ENCODE peak calls at places on chromosomes 1 and 21, in four cellular contexts. M is brain microvascular endothelial cell, U is gastrocnemius medialis, Q is WTC11. X is an unnamed sample.
A peak's percentile ranks its signal among the peaks of the same experiment; 100 is the strongest.

GRCh38 chr1:220690140-220691038 is at the start of gene C1orf115:
- DNase-seq in M (peak; percentile 35), U (peak; percentile 66), Q (peak; percentile 89), X (no peak)

GRCh38 chr1:109133815-109134214 is 19.9 kb downstream of the ELAPOR1 start:
- DNase-seq in M (no peak), U (peak; percentile 31), Q (no peak), X (no peak)

GRCh38 chr1:39103321-39104157 is 77.4 kb downstream of the NDUFS5 start:
- DNase-seq in M (peak; percentile 71), U (no peak), Q (no peak), X (peak; percentile 65)

GRCh38 chr1:150973826-150974579 is 632 bp downstream of the CERS2 start:
- DNase-seq in M (no peak), U (peak; percentile 41), Q (peak; percentile 39), X (no peak)

GRCh38 chr1:201215531-201216357 is 25.1 kb downstream of the IGFN1 start:
- DNase-seq in M (no peak), U (no peak), Q (no peak), X (no peak)

GRCh38 chr1:39165049-39165448 is 39.4 kb upstream of the MACF1 start:
- DNase-seq in M (no peak), U (no peak), Q (no peak), X (no peak)

GRCh38 chr1:92784051-92784638 is 763 bp downstream of the EVI5 start:
- DNase-seq in M (peak; percentile 48), U (peak; percentile 41), Q (no peak), X (peak; percentile 53)

GRCh38 chr21:25953659-25954058 is 216.9 kb downstream of the APP start:
- DNase-seq in M (no peak), U (no peak), Q (no peak), X (no peak)

GRCh38 chr1:1947493-1947892 is 28.4 kb upstream of the TMEM52 start:
- DNase-seq in M (no peak), U (no peak), Q (no peak), X (no peak)

GRCh38 chr1:83083589-83084224 is 915.2 kb downstream of the TTLL7 start:
- DNase-seq in M (no peak), U (no peak), Q (no peak), X (no peak)

GRCh38 chr1:107076846-107077245 is 20.4 kb downstream of the PRMT6 start:
- DNase-seq in M (no peak), U (no peak), Q (no peak), X (peak; percentile 92)

DNA sequence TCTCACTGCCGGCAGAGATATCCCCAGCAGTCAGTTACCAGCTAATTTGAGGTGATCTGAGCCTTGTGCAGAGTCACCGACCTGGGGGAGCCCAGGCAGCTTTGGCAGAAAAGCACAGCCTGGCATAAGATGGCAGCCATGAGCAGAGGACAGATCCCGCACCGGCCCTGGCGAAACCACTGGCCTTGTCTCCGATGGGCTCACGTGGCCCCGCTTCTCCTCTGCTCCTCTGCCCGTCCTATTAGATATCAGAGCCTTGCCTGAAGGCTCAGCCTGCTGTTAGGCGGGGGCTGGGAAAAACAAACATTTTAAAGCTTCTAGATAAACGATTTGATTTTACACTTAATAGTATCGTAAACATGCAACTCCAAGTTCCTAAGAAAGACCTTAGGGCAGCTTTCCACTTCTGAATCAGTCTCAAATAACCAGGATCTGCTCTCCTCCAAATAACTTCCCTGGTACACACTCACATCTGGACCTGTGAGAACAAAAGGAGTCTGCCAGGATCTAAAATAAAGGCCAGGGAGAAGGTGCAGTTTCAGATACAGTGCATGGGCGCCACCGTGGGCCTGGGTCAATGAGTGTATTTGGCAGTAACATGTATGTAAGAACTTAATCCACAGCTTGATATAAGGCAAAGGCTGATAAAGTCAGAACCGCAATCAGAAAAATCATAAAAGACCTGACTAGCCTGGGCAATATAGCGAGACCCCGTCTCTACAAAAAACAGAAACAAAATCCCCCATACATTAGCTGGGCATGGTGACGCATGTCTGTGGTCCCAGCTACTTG is 10.0 kb downstream of the EDARADD start:
- DNase-seq in M (no peak), U (no peak), Q (no peak), X (no peak)
- TF ChIP-seq CTCF in M (no peak), U (no peak), Q (no peak), X (no peak)

DNA sequence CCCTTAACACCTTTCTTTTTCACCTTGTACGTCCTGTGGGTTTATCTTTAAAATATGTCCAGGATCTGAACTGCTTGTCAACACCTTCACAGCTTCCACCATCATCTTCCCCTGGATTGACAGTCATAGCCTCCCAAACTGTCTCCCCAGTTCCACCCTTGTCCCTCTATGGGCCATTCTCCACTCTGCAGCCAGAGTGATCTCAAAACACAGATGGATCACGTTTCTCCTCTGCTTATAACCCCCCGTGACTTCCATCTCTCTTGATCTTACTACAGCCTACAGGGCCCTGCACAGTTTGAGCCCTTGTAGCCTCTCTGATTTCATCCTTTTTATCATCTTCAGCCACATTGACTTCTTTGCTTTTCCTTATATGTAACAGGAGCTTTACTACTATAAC is 4.3 kb downstream of the INSRR start:
- DNase-seq in M (no peak), U (no peak), Q (no peak), X (no peak)
- TF ChIP-seq CTCF in M (peak; percentile 25), U (no peak), Q (no peak), X (peak; percentile 27)

GRCh38 chr1:16372535-16373340 is 5.7 kb downstream of the SZRD1 start:
- DNase-seq in M (no peak), U (no peak), Q (no peak), X (no peak)
- TF ChIP-seq CTCF in M (no peak), U (no peak), Q (no peak), X (no peak)

DNA sequence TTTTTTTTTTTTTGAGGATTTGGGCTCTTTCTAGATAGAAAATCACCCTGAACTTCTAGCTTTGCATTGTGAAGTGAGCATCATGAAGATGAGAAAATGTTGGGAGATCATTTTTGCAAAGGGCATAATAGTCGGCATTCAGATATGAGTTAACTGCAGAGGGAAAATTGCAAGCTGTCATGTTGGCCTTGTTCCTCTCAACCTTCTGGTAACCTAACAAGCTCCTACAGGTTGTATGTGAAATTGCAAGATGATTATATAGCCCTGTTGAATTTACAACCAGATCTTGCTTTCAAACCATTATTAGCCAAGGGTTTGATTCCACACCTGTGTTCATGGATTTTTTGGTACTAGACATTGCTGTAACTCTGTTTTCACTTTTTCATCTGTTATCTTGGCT is 2.2 kb downstream of the ELOA start:
- DNase-seq in M (no peak), U (no peak), Q (no peak), X (peak; percentile 42)
- TF ChIP-seq CTCF in M (peak; percentile 42), U (peak; percentile 19), Q (no peak), X (peak; percentile 72)

GRCh38 chr1:23914921-23915320 is 1.8 kb upstream of the CNR2 start:
- DNase-seq in M (no peak), U (no peak), Q (no peak), X (no peak)
- TF ChIP-seq CTCF in M (no peak), U (no peak), Q (no peak), X (no peak)

DNA sequence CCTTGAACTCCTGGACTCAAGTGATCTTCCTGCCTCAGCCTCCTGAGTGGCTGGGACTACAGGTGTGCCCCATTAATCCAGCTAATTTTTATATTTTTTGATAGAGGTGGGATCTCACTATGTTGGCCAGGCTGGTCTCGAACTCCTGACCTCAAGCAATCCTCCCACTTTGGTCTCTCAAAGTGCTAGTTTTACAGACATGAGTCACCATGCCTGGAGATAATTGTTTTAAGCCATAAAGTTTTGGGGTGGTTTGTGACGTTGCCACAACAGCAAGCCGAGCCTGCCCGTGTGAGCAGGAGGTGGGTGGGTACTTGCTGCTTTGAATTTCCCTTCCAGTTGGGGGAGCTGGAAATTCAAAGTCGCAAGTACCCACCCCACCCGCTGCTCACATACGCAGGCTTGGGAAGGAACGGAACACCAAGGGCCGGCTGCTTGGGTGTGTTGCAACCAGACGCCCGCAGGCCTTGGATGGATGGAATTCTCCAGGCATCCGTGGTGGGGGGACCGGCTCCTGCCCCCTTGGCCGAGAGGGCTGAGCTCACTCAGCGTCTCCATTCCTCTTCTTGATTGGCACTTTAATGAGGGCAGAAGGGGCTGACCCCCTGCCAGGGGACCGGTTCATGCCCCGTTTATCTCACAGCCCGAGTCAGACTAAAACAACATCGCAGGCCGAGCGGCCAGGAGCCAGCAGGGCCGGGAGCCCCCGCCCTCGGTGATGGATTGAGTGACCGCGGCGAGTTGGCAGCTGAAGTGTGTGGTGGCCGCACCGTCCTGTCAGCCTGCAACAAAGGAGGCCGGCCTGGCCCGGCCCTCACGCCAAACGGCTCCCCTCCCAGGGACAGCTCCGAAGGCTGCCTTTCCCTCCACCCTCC is 78.1 kb downstream of the DHRS3 start:
- DNase-seq in M (peak; percentile 99), U (peak; percentile 89), Q (peak; percentile 57), X (peak; percentile 96)
- TF ChIP-seq CTCF in M (peak; percentile 31), U (no peak), Q (no peak), X (peak; percentile 42)

DNA sequence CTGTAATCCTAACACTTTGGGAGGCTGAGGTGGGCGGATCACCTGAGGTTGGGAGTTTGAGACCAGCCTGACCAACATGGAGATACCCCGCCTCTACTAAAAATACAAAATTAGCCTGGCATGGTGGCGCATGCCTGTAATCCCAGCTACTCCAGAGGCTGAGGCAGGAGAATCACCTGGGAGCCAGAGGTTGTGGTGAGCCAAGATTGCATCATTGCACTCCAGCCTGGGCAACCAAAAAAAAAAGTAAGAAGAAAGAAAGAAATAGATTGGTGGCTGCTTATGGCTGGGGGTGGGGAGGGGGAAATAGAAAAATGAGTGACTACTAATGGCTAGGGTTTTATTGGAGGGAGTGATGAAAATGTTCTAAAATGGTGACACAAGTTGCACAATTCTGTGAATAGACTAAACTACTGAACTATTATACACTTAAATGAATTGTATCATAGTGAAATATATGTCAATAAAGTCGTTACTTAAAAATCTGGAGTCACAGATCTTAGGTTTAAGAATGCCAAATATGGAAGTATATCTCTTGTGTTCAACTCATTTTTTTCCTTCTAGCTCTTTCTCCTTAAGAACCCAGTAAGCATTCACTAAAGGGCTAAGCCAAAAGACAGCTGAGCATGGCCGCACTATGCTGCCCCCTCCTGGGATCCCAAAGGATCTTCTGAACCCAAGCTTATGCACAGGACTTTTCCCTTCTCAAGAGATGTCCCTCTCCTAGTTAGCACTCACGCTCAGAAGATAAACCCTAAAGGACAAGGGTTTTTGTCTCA is 3.2 kb upstream of the NPL start:
- DNase-seq in M (peak; percentile 36), U (peak; percentile 40), Q (peak; percentile 76), X (peak; percentile 60)
- TF ChIP-seq CTCF in M (peak; percentile 91), U (peak; percentile 40), Q (peak; percentile 54), X (peak; percentile 83)

GRCh38 chr21:44437696-44438431 is 17.4 kb upstream of the LRRC3 start:
- DNase-seq in M (no peak), U (peak; percentile 1), Q (no peak), X (no peak)

GRCh38 chr21:44437371-44437695 is 18.0 kb upstream of the LRRC3 start:
- DNase-seq in M (no peak), U (no peak), Q (no peak), X (no peak)

GRCh38 chr21:44438531-44439210 is 16.6 kb upstream of the LRRC3 start:
- DNase-seq in M (no peak), U (peak; percentile 4), Q (no peak), X (no peak)

GRCh38 chr21:44436111-44436611 is 19.1 kb upstream of the LRRC3 start:
- DNase-seq in M (no peak), U (peak; percentile 3), Q (no peak), X (no peak)

DNA sequence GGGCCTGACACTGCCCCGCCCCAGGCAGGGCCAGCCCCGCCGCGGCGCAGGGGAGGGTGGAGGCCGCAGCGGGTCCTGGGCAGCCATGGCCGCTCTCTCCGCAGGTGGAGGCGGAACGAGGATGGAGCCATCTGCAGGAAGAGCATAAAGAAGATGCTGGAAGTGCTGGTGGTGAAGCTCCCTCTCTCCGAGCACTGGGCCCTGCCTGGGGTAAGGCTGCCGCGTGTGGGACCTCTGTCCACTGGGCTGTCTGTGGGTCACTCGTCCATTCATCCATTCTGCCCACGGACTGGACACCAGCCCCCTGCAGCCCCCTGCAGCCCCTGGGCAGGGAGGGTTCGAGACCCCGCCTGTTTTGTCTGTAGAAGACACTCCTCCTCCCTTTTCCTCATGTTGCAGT is 18.4 kb upstream of the LRRC3 start:
- DNase-seq in M (no peak), U (peak; percentile 4), Q (no peak), X (no peak)
- TF ChIP-seq CTCF in M (no peak), U (no peak), Q (no peak), X (no peak)

GRCh38 chr1:200180821-200181220 is 153.3 kb downstream of the NR5A2 start:
- DNase-seq in M (peak; percentile 14), U (no peak), Q (no peak), X (peak; percentile 38)
- TF ChIP-seq CTCF in M (peak; percentile 43), U (no peak), Q (no peak), X (peak; percentile 55)

X was measured in HFFc6.